ENCODE peak calls at places on chromosomes 4 and X, in six cellular contexts. L, S, P, B, J and H are unnamed samples.

GRCh38 chr4:156763511-156763910 is 208.1 kb downstream of the PDGFC start:
- DNase-seq in J (peak; percentile 59), S (no peak), P (no peak), B (no peak), L (no peak), H (no peak)

GRCh38 chr4:122960298-122960985 is 38.0 kb upstream of the NUDT6 start:
- DNase-seq in P (no peak), B (no peak), L (no peak), S (no peak), J (no peak), H (no peak)

GRCh38 chr4:123709336-123709735 is 312.7 kb downstream of the SPRY1 start:
- DNase-seq in P (no peak), L (no peak), J (no peak), S (no peak), B (no peak), H (no peak)

GRCh38 chr4:12507868-12508481 is 976.2 kb downstream of the RAB28 start:
- DNase-seq in P (no peak), L (no peak), B (no peak), S (no peak), J (no peak), H (no peak)

GRCh38 chr4:93184093-93184492 is 644.5 kb upstream of the ATOH1 start:
- DNase-seq in S (no peak), P (no peak), L (no peak), J (no peak), B (no peak), H (no peak)

GRCh38 chr4:122285285-122285684 is 93.5 kb upstream of the ADAD1 start:
- DNase-seq in S (no peak), J (peak; percentile 29), B (no peak), P (no peak), L (no peak), H (no peak)

GRCh38 chrX:134840370-134840769 is 150.4 kb upstream of the SMIM10 start:
- DNase-seq in S (no peak), L (no peak), B (no peak), P (no peak), J (no peak), H (no peak)

GRCh38 chrX:47218920-47219815 is 687 bp downstream of the CDK16 start:
- DNase-seq in L (peak; percentile 77), J (no peak), B (no peak), P (no peak), S (no peak), H (peak; percentile 93)

GRCh38 chrX:38409289-38409688 is 56.9 kb downstream of the OTC start:
- DNase-seq in P (no peak), L (no peak), S (no peak), J (no peak), B (no peak), H (no peak)

GRCh38 chr4:139279723-139280620 is at the start of gene MGARP:
- DNase-seq in L (no peak), P (no peak), B (no peak), J (peak; percentile 51), S (no peak), H (peak; percentile 85)

GRCh38 chr4:152106113-152106763 is 345.4 kb upstream of the GATB start:
- DNase-seq in B (peak; percentile 66), L (peak; percentile 81), S (no peak), P (no peak), J (peak; percentile 97), H (no peak)

GRCh38 chr4:184228306-184228705 is 10.6 kb upstream of the ENPP6 start:
- DNase-seq in P (no peak), J (no peak), S (no peak), B (no peak), L (no peak), H (no peak)

GRCh38 chr4:71473541-71474240 is 134.9 kb downstream of the SLC4A4 start:
- DNase-seq in J (peak; percentile 14), P (no peak), S (no peak), L (no peak), B (no peak), H (no peak)

GRCh38 chr4:123891901-123892300 is 495.3 kb downstream of the SPRY1 start:
- DNase-seq in J (no peak), B (no peak), S (no peak), P (no peak), L (no peak), H (no peak)

GRCh38 chr4:38832624-38833528 is 23.7 kb downstream of the TLR6 start:
- DNase-seq in L (no peak), J (no peak), P (no peak), B (no peak), S (no peak), H (no peak)

GRCh38 chr4:81827568-81828202 is 356.0 kb upstream of the RASGEF1B start:
- DNase-seq in J (no peak), S (no peak), P (no peak), B (no peak), L (no peak), H (no peak)

GRCh38 chrX:150766351-150767044 is 73.3 kb downstream of the MTMR1 start:
- DNase-seq in P (no peak), B (no peak), L (no peak), S (no peak), J (no peak), H (no peak)

GRCh38 chrX:40132751-40133150 is 35.0 kb upstream of the BCOR start:
- DNase-seq in L (peak; percentile 92), P (no peak), J (peak; percentile 86), B (peak; percentile 82), S (no peak), H (no peak)

GRCh38 chr4:183857040-183857439 is 48.1 kb upstream of the STOX2 start:
- DNase-seq in S (no peak), L (no peak), J (no peak), B (no peak), P (no peak), H (no peak)

GRCh38 chrX:69197690-69198089 is 32.4 kb upstream of the PJA1 start:
- DNase-seq in P (no peak), J (no peak), S (no peak), L (no peak), B (no peak), H (no peak)

GRCh38 chrX:41043950-41044349 is 41.3 kb upstream of the USP9X start:
- DNase-seq in P (no peak), J (peak; percentile 71), L (no peak), S (no peak), B (no peak), H (no peak)

GRCh38 chr4:137283737-137284136 is 248.6 kb downstream of the PCDH18 start:
- DNase-seq in B (no peak), P (no peak), L (no peak), S (no peak), J (peak; percentile 31), H (no peak)

GRCh38 chr4:148649669-148650331 is 207.6 kb upstream of the NR3C2 start:
- DNase-seq in S (no peak), B (no peak), P (no peak), L (no peak), J (peak; percentile 14), H (no peak)

GRCh38 chrX:118795528-118795927 is 28.1 kb upstream of the ZCCHC12 start:
- DNase-seq in B (no peak), J (peak; percentile 9), P (no peak), L (no peak), S (no peak), H (no peak)

GRCh38 chrX:130136497-130136896 is 26.2 kb upstream of the ELF4 start:
- DNase-seq in L (no peak), S (no peak), B (no peak), P (no peak), J (no peak), H (no peak)

GRCh38 chr4:24642941-24643628 is 58.7 kb upstream of the DHX15 start:
- DNase-seq in S (no peak), L (no peak), P (no peak), J (peak; percentile 90), B (no peak), H (no peak)

GRCh38 chr4:68180858-68181531 is 51.3 kb upstream of the TMPRSS11F start:
- DNase-seq in B (no peak), L (no peak), J (peak; percentile 56), S (no peak), P (no peak), H (no peak)

GRCh38 chr4:94413085-94413685 is 38.6 kb upstream of the PDLIM5 start:
- DNase-seq in J (peak; percentile 20), S (no peak), L (no peak), P (no peak), B (no peak), H (no peak)

GRCh38 chr4:94409947-94410346 is 41.8 kb upstream of the PDLIM5 start:
- DNase-seq in J (peak; percentile 40), L (no peak), P (no peak), B (no peak), S (no peak), H (no peak)

GRCh38 chr4:94410678-94411206 is 41.0 kb upstream of the PDLIM5 start:
- DNase-seq in B (no peak), S (no peak), P (no peak), J (no peak), L (peak; percentile 91), H (no peak)

GRCh38 chr4:94412019-94413017 is 39.4 kb upstream of the PDLIM5 start:
- DNase-seq in B (no peak), S (no peak), J (peak; percentile 88), L (no peak), P (no peak), H (no peak)

DNA sequence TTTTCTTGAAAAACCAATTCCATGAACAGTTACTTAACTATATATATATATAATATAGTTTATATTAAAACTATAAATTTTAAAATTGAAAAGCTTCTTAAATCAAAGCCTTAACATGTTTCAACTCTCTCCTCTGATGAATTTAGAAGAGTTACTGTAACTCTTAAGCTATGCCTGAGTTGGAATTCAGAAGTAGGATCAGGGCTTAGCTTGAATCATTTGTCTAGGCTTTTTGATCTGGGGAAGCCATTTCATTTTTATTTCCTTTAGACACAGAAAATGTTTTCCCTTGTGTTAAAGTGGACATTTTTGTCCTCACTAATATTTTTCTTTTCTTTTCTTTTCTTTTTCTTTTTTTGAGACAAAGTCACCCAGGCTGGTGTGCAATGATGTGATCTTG is 40.4 kb upstream of the PDLIM5 start:
- DNase-seq in P (no peak), B (no peak), J (no peak), S (no peak), L (no peak), H (no peak)
- H3K27ac ChIP-seq in P (no peak overlapping the region), B (peak overlapping the region; percentile 47), J (no peak overlapping the region), S (no peak overlapping the region), L (peak overlapping the region; percentile 81), H (no peak overlapping the region)

GRCh38 chr4:85762204-85762884 is 287.4 kb downstream of the ARHGAP24 start:
- DNase-seq in J (peak; percentile 93), L (no peak), B (peak; percentile 36), P (no peak), S (no peak), H (no peak)
- H3K4me3 ChIP-seq in J (no peak overlapping the region), L (no peak overlapping the region), B (no peak overlapping the region), P (no peak overlapping the region), S (no peak overlapping the region), H (no peak overlapping the region)

DNA sequence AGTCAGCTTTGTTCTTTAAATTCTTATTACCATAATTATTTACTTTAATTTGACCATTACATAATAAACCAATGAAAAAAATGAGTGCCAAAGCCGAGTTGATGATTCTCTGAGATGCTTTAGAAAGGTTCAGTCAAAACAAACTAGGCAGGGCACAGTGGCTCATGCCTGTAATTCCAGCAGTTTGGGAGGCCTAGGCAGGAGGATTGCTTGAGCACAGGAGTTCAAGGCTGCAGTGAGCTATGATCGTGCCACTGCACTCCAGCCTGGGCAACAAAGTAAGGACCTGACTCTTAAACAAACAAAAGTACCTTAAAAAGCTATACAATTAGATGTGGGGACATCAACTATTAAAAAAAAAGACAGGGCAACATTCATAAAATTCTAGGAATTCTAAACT is 75.0 kb downstream of the AFAP1 start:
- DNase-seq in B (no peak), S (no peak), J (no peak), P (no peak), L (no peak), H (no peak)
- H3K27ac ChIP-seq in B (no peak overlapping the region), S (no peak overlapping the region), J (no peak overlapping the region), P (no peak overlapping the region), L (no peak overlapping the region), H (no peak overlapping the region)

GRCh38 chr4:143352720-143353119 is 16.0 kb downstream of the GAB1 start:
- DNase-seq in S (no peak), J (peak; percentile 45), B (no peak), P (no peak), L (no peak), H (no peak)
- H3K4me3 ChIP-seq in S (no peak overlapping the region), J (no peak overlapping the region), B (no peak overlapping the region), P (no peak overlapping the region), L (no peak overlapping the region), H (no peak overlapping the region)